ENCODE peak calls at places on chromosomes 13 and 19, in five cellular contexts. W is endothelial cell, N is neural crest cell, Z is foreskin fibroblast, E is omental fat pad. F is an unnamed sample.

GRCh38 chr13:50523307-50523706 is 320.2 kb downstream of the DLEU7 start:
- DNase-seq in W (no peak), E (no peak), N (no peak), Z (no peak), F (no peak)

GRCh38 chr13:57045816-57046691 is 94.7 kb upstream of the PRR20A start:
- DNase-seq in E (no peak), W (no peak), Z (no peak), N (no peak), F (no peak)

GRCh38 chr13:48857576-48857975 is 118.1 kb upstream of the FNDC3A start:
- DNase-seq in E (no peak), W (no peak), Z (no peak), N (no peak), F (no peak)

GRCh38 chr19:51025401-51025800 is 1.0 kb downstream of the KLK11 start:
- DNase-seq in Z (no peak), W (no peak), E (no peak), N (no peak), F (no peak)

GRCh38 chr19:4745986-4746385 is 22.3 kb upstream of the DPP9 start:
- DNase-seq in N (no peak), E (no peak), Z (no peak), W (no peak), F (no peak)

GRCh38 chr13:50940509-50940908 is 30.9 kb downstream of the RNASEH2B start:
- DNase-seq in Z (no peak), W (no peak), E (no peak), N (no peak), F (no peak)

GRCh38 chr13:99442273-99442895 is 58.9 kb upstream of the TM9SF2 start:
- DNase-seq in N (peak; percentile 53), W (peak; percentile 42), E (no peak), Z (peak; percentile 66), F (no peak)

GRCh38 chr13:85509512-85509911 is 289.7 kb downstream of the SLITRK6 start:
- DNase-seq in W (no peak), E (no peak), Z (peak; percentile 62), N (no peak), F (no peak)

GRCh38 chr13:75761373-75761772 is 125.2 kb downstream of the LMO7 start:
- DNase-seq in W (no peak), Z (no peak), N (no peak), E (no peak), F (no peak)

GRCh38 chr19:36849701-36850645 is 703 bp upstream of the ZNF345 start:
- DNase-seq in N (peak; percentile 76), Z (peak; percentile 96), E (peak; percentile 68), W (peak; percentile 85), F (peak; percentile 79)

GRCh38 chr13:113121183-113121927 is 1.2 kb upstream of the F10 start:
- DNase-seq in Z (no peak), E (no peak), N (no peak), W (no peak), F (peak; percentile 8)

GRCh38 chr19:10896851-10897526 is 25.6 kb downstream of the CARM1 start:
- DNase-seq in Z (no peak), N (no peak), E (no peak), W (no peak), F (no peak)

GRCh38 chr19:6718111-6718740 is 2.2 kb downstream of the C3 start:
- DNase-seq in N (no peak), Z (no peak), W (no peak), E (no peak), F (no peak)

GRCh38 chr19:17103177-17103576 is 27.6 kb downstream of the MYO9B start:
- DNase-seq in W (peak; percentile 25), N (peak; percentile 31), Z (peak; percentile 70), E (no peak), F (no peak)

GRCh38 chr13:110712081-110712848 is 1.2 kb upstream of the ING1 start:
- DNase-seq in W (peak; percentile 80), N (peak; percentile 76), Z (peak; percentile 95), E (peak; percentile 38), F (peak; percentile 78)

GRCh38 chr13:100301418-100301817 is 212.5 kb downstream of the PCCA start:
- DNase-seq in E (no peak), W (peak; percentile 7), Z (no peak), N (no peak), F (no peak)

GRCh38 chr13:106114981-106115554 is 420.4 kb downstream of the EFNB2 start:
- DNase-seq in Z (peak; percentile 48), E (no peak), W (no peak), N (no peak), F (no peak)

GRCh38 chr19:5801796-5802616 is 2.9 kb upstream of the NRTN start:
- DNase-seq in E (no peak), N (peak; percentile 60), W (no peak), Z (peak; percentile 83), F (no peak)

GRCh38 chr19:29983568-29983967 is 41.5 kb downstream of the URI1 start:
- DNase-seq in E (no peak), N (no peak), W (no peak), Z (no peak), F (no peak)

GRCh38 chr19:29992233-29992867 is 50.3 kb downstream of the URI1 start:
- DNase-seq in Z (no peak), N (no peak), W (no peak), E (no peak), F (no peak)

DNA sequence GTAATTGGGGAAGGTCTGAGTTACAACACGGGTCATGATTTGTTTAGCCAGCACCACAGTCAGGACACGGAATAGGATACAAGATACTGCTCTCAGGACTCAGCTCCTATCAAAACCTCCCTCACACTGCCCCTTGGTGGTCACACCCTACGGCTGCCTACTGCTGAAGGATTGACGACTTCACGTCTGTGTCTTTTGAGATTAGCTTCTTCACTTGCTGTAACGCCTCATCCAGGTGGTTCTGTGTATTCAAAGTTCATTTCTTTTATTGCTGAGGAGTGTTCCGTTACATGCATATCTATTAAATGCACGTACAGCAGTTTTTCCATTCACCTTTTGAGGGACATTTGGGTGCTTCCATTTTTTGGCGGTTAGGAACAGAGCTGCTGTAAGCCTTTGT is 46.3 kb downstream of the URI1 start:
- DNase-seq in E (no peak), Z (no peak), N (no peak), W (no peak), F (no peak)
- TF ChIP-seq CTCF in E (no peak), Z (no peak), N (no peak), W (no peak), F (no peak)

GRCh38 chr19:2408247-2408646 is 19.1 kb downstream of the TIMM13 start:
- DNase-seq in W (no peak), Z (no peak), E (no peak), N (no peak), F (no peak)
- TF ChIP-seq CTCF in W (no peak), Z (no peak), E (no peak), N (no peak), F (no peak)

GRCh38 chr13:27794921-27795717 is 2.8 kb downstream of the GSX1 start:
- DNase-seq in E (no peak), Z (no peak), W (no peak), N (no peak), F (no peak)

GRCh38 chr13:27795718-27796019 is 3.4 kb downstream of the GSX1 start:
- DNase-seq in N (no peak), Z (no peak), W (peak; percentile 26), E (no peak), F (no peak)

GRCh38 chr13:27796544-27797227 is 4.4 kb downstream of the GSX1 start:
- DNase-seq in W (no peak), N (no peak), Z (no peak), E (no peak), F (no peak)

GRCh38 chr13:27794075-27794691 is 1.9 kb downstream of the GSX1 start:
- DNase-seq in W (no peak), Z (no peak), N (no peak), E (no peak), F (no peak)

GRCh38 chr13:27797228-27797624 is 4.9 kb downstream of the GSX1 start:
- DNase-seq in Z (peak; percentile 35), E (no peak), W (peak; percentile 79), N (peak; percentile 53), F (no peak)
- TF ChIP-seq CTCF in Z (no peak), E (no peak), W (peak; percentile 47), N (peak; percentile 62), F (no peak)

GRCh38 chr19:35236638-35237400 is 8.3 kb upstream of the FAM187B start:
- DNase-seq in Z (no peak), E (no peak), N (no peak), W (no peak), F (peak; percentile 9)
- TF ChIP-seq CTCF in Z (no peak), E (no peak), N (no peak), W (no peak), F (no peak)

GRCh38 chr19:8610928-8611284 is 391 bp upstream of the ADAMTS10 start:
- DNase-seq in W (no peak), Z (no peak), E (no peak), N (no peak), F (no peak)

GRCh38 chr19:8610041-8610927 is at the start of gene ADAMTS10:
- DNase-seq in Z (peak; percentile 40), N (peak; percentile 38), W (peak; percentile 50), E (no peak), F (peak; percentile 18)

GRCh38 chr19:8608858-8609209 is 1.7 kb downstream of the ADAMTS10 start:
- DNase-seq in Z (no peak), E (no peak), W (no peak), N (no peak), F (no peak)

GRCh38 chr19:8611391-8611883 is 922 bp upstream of the ADAMTS10 start:
- DNase-seq in N (no peak), W (no peak), Z (no peak), E (no peak), F (no peak)

GRCh38 chr19:8609210-8610040 is 1.1 kb downstream of the ADAMTS10 start:
- DNase-seq in Z (peak; percentile 67), W (peak; percentile 69), N (peak; percentile 50), E (peak; percentile 44), F (no peak)
- TF ChIP-seq CTCF in Z (peak; percentile 27), W (no peak), N (peak; percentile 31), E (no peak), F (no peak)